ENCODE peak calls at places on chromosome 12, in ten cellular contexts. I is uterus, X is OCI-LY7, A is mucosa of descending colon, E is GM12878, B is colonic mucosa, R is aorta, H is sigmoid colon, K is trophoblast cell, L is brain microvascular endothelial cell. U is an unnamed sample.

GRCh38 chr12:15800278-15800677 is 11.1 kb upstream of the EPS8 start:
- DNase-seq in L (no peak), B (no peak), I (no peak), X (no peak), R (no peak), E (no peak), K (no peak), A (no peak), H (no peak), U (no peak)

GRCh38 chr12:42463671-42464070 is 125.9 kb downstream of the PRICKLE1 start:
- DNase-seq in K (no peak), I (no peak), B (no peak), H (no peak), R (no peak), X (no peak), E (no peak), A (no peak), L (no peak), U (no peak)

GRCh38 chr12:80551897-80552296 is 107.9 kb downstream of the PTPRQ start:
- DNase-seq in I (peak; percentile 16), X (no peak), B (peak; percentile 19), R (no peak), H (no peak), A (no peak), K (no peak), L (peak; percentile 94), E (no peak), U (no peak)

GRCh38 chr12:386651-387050 is 2.5 kb downstream of the KDM5A start:
- DNase-seq in I (no peak), L (peak; percentile 4), B (no peak), K (peak; percentile 16), E (no peak), R (no peak), A (no peak), X (no peak), H (no peak), U (no peak)

GRCh38 chr12:79183946-79184345 is 319.4 kb downstream of the SYT1 start:
- DNase-seq in K (no peak), A (no peak), B (no peak), R (no peak), H (no peak), I (no peak), L (no peak), E (no peak), X (no peak), U (no peak)

GRCh38 chr12:54286042-54286931 is 5.8 kb downstream of the HNRNPA1 start:
- DNase-seq in X (no peak), L (no peak), R (no peak), H (no peak), B (no peak), K (peak; percentile 23), E (no peak), A (no peak), I (no peak), U (no peak)

GRCh38 chr12:70459786-70460185 is 93.7 kb downstream of the KCNMB4 start:
- DNase-seq in B (no peak), H (no peak), A (no peak), L (no peak), R (no peak), I (no peak), K (no peak), X (peak; percentile 14), E (peak; percentile 52), U (peak; percentile 8)

GRCh38 chr12:79444089-79444488 is 246.7 kb downstream of the PAWR start:
- DNase-seq in A (no peak), E (no peak), R (no peak), K (no peak), I (no peak), X (no peak), H (no peak), B (no peak), L (peak; percentile 44), U (no peak)

GRCh38 chr12:28698541-28698940 is 450.5 kb upstream of the FAR2 start:
- DNase-seq in A (no peak), E (no peak), K (peak; percentile 11), B (no peak), I (no peak), L (no peak), H (no peak), X (no peak), R (no peak), U (no peak)

DNA sequence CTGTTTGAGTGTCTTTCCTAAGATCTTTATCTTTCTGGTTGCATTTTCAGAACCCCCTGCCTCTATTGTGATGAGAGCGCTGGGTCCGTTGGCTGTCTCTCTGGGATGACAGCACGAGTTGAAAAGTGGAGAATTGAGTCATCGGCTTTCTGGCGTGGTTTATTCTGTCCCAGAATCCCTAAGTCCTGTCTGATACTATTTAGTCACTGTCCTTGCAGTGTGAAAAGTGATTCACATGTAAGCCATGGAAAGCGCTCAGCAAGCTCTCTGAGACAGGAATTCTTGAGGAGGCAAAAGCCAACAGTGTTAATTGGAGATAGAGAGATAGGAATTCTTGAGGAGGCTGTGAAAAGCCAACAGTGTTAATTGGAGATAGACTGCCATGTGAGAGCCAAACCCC is 121.7 kb downstream of the CHST11 start:
- DNase-seq in R (no peak), X (no peak), H (no peak), B (no peak), I (no peak), K (peak; percentile 61), L (peak; percentile 96), A (no peak), E (no peak), U (no peak)
- H3K4me3 ChIP-seq in R (no peak overlapping the region), X (no peak overlapping the region), H (no peak overlapping the region), B (no peak overlapping the region), I (no peak overlapping the region), K (no peak overlapping the region), L (no peak overlapping the region), A (no peak overlapping the region), E (no peak overlapping the region), U (no peak overlapping the region)

DNA sequence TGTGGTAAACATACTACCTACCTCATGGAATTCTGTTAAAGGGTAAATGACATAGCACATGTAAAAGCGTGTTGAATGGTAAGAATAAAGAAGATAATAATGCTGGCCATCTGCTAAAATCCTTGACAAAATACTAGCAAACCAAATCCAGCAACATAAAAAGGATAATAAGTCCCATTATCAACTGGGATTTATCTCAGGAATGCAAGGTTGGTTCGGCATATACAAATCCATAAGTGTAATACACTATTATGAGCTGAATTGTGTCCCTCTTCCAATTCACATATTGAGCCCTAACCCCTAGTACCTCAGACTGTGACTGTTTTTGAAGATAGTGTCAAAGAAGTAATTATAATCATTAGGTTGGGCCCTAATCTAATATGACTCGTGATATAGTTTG is 37.4 kb downstream of the YEATS4 start:
- DNase-seq in R (no peak), E (no peak), K (no peak), X (no peak), L (no peak), I (no peak), B (no peak), A (no peak), H (no peak), U (no peak)
- H3K36me3 ChIP-seq in R (no peaks in the 10 kb centered on the region), E (no peaks in the 10 kb centered on the region), K (no peaks in the 10 kb centered on the region), X (peaks cover 58% of the 10 kb centered on the region), L (no peaks in the 10 kb centered on the region), I (no peaks in the 10 kb centered on the region), B (no peaks in the 10 kb centered on the region), A (no peaks in the 10 kb centered on the region), H (no peaks in the 10 kb centered on the region), U (no peaks in the 10 kb centered on the region)

DNA sequence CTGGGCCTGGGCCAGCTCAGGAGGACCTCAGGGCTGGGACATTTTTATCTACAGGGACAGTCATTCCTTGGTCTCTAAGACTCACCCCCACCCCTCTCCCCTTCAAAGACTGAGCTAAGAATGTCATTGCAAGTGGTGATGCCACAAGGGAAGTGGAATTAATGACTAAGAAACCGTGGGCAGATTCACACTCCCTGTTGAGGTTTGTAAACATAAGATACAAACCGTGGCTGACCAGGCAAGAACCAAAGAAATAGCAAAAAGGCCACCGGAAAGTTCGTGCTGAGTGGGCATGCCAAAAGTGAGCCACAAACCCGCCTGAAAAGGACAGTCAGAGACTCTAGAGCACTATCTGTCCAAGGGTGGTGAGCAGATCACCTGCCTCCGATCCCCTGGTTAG is 25.7 kb downstream of the NUAK1 start:
- DNase-seq in I (no peak), E (peak; percentile 7), H (no peak), L (peak; percentile 59), X (no peak), K (no peak), B (no peak), A (no peak), R (no peak), U (no peak)
- H3K4me3 ChIP-seq in I (no peak overlapping the region), E (no peak overlapping the region), H (no peak overlapping the region), L (no peak overlapping the region), X (no peak overlapping the region), K (no peak overlapping the region), B (no peak overlapping the region), A (no peak overlapping the region), R (no peak overlapping the region), U (no peak overlapping the region)

GRCh38 chr12:124002654-124003053 is 29.6 kb downstream of the ZNF664 start:
- DNase-seq in E (no peak), A (no peak), B (no peak), X (no peak), L (no peak), I (no peak), R (no peak), K (no peak), H (no peak), U (no peak)
- H3K36me3 ChIP-seq in E (peaks cover 9% of the 10 kb centered on the region), A (no peaks in the 10 kb centered on the region), B (peaks cover 4% of the 10 kb centered on the region), X (peaks cover 66% of the 10 kb centered on the region), L (peaks cover 2% of the 10 kb centered on the region), I (no peaks in the 10 kb centered on the region), R (peaks cover 5% of the 10 kb centered on the region), K (peaks cover 32% of the 10 kb centered on the region), H (no peaks in the 10 kb centered on the region), U (peaks cover 6% of the 10 kb centered on the region)

GRCh38 chr12:115569694-115570093 is 707.8 kb downstream of the MED13L start:
- DNase-seq in L (no peak), E (no peak), K (no peak), H (no peak), B (no peak), I (no peak), A (no peak), X (no peak), R (no peak), U (no peak)

GRCh38 chr12:115572440-115572839 is 705.1 kb downstream of the MED13L start:
- DNase-seq in A (no peak), L (no peak), I (no peak), H (no peak), K (no peak), R (no peak), B (no peak), X (no peak), E (peak; percentile 86), U (peak; percentile 76)

GRCh38 chr12:115571446-115571845 is 706.0 kb downstream of the MED13L start:
- DNase-seq in A (no peak), B (no peak), L (no peak), K (no peak), X (no peak), H (no peak), E (no peak), I (no peak), R (no peak), U (no peak)

GRCh38 chr12:115571027-115571426 is 706.5 kb downstream of the MED13L start:
- DNase-seq in X (no peak), E (no peak), K (no peak), A (no peak), L (no peak), B (no peak), R (no peak), I (no peak), H (no peak), U (no peak)

GRCh38 chr12:115570271-115570777 is 707.2 kb downstream of the MED13L start:
- DNase-seq in I (no peak), L (peak; percentile 23), B (no peak), X (no peak), A (no peak), K (no peak), H (no peak), E (no peak), R (no peak), U (no peak)
- H3K4me3 ChIP-seq in I (no peak overlapping the region), L (peak overlapping the region; percentile 41), B (no peak overlapping the region), X (no peak overlapping the region), A (no peak overlapping the region), K (no peak overlapping the region), H (peak overlapping the region; percentile 27), E (no peak overlapping the region), R (no peak overlapping the region), U (no peak overlapping the region)

U was measured in GM06990.